ENCODE peak calls at places on chromosomes 7 and 10, in five cellular contexts. One of them, this sample, is unnamed.

GRCh38 chr10:101710064-101710695 is 15.2 kb upstream of the FBXW4 start:
- DNase-seq in NCI-H2171: no peak
- DNase-seq in Ammon's horn: no peak
- DNase-seq in Kasumi-1: peak; percentile 48
- DNase-seq in C1 segment of cervical spinal cord: no peak
- DNase-seq in this sample: no peak

GRCh38 chr7:30660331-30661255 is 21.7 kb downstream of the CRHR2 start:
- DNase-seq in NCI-H2171: peak; percentile 87
- DNase-seq in Ammon's horn: no peak
- DNase-seq in Kasumi-1: no peak
- DNase-seq in C1 segment of cervical spinal cord: no peak
- DNase-seq in this sample: peak; percentile 81

GRCh38 chr10:48649349-48649944 is 35.2 kb upstream of the WDFY4 start:
- DNase-seq in NCI-H2171: no peak
- DNase-seq in Ammon's horn: peak; percentile 69
- DNase-seq in Kasumi-1: no peak
- DNase-seq in C1 segment of cervical spinal cord: no peak
- DNase-seq in this sample: no peak

GRCh38 chr7:33876600-33877274 is 28.6 kb upstream of the BMPER start:
- DNase-seq in NCI-H2171: no peak
- DNase-seq in Ammon's horn: no peak
- DNase-seq in Kasumi-1: no peak
- DNase-seq in C1 segment of cervical spinal cord: no peak
- DNase-seq in this sample: no peak

GRCh38 chr7:1986366-1987083 is 246.2 kb downstream of the MAD1L1 start:
- DNase-seq in NCI-H2171: no peak
- DNase-seq in Ammon's horn: no peak
- DNase-seq in Kasumi-1: no peak
- DNase-seq in C1 segment of cervical spinal cord: no peak
- DNase-seq in this sample: no peak

GRCh38 chr7:133961724-133962123 is 165.4 kb upstream of the LRGUK start:
- DNase-seq in NCI-H2171: no peak
- DNase-seq in Ammon's horn: no peak
- DNase-seq in Kasumi-1: no peak
- DNase-seq in C1 segment of cervical spinal cord: no peak
- DNase-seq in this sample: no peak

GRCh38 chr10:127040756-127041155 is 135.5 kb downstream of the DOCK1 start:
- DNase-seq in NCI-H2171: no peak
- DNase-seq in Ammon's horn: no peak
- DNase-seq in Kasumi-1: no peak
- DNase-seq in C1 segment of cervical spinal cord: no peak
- DNase-seq in this sample: no peak

GRCh38 chr10:111221682-111222470 is 145.0 kb downstream of the ADRA2A start:
- DNase-seq in NCI-H2171: no peak
- DNase-seq in Ammon's horn: peak; percentile 30
- DNase-seq in Kasumi-1: no peak
- DNase-seq in C1 segment of cervical spinal cord: no peak
- DNase-seq in this sample: no peak

GRCh38 chr10:118017850-118018249 is 28.9 kb downstream of the RAB11FIP2 start:
- DNase-seq in NCI-H2171: no peak
- DNase-seq in Ammon's horn: no peak
- DNase-seq in Kasumi-1: no peak
- DNase-seq in C1 segment of cervical spinal cord: no peak
- DNase-seq in this sample: no peak

GRCh38 chr7:135744938-135745701 is 3.5 kb downstream of the FAM180A start:
- DNase-seq in NCI-H2171: no peak
- DNase-seq in Ammon's horn: no peak
- DNase-seq in Kasumi-1: no peak
- DNase-seq in C1 segment of cervical spinal cord: no peak
- DNase-seq in this sample: no peak

GRCh38 chr10:118916777-118917176 is 112.7 kb upstream of the NANOS1 start:
- DNase-seq in NCI-H2171: no peak
- DNase-seq in Ammon's horn: no peak
- DNase-seq in Kasumi-1: no peak
- DNase-seq in C1 segment of cervical spinal cord: no peak
- DNase-seq in this sample: no peak

GRCh38 chr7:124155400-124156022 is 122.6 kb upstream of the TMEM229A start:
- DNase-seq in NCI-H2171: peak; percentile 1
- DNase-seq in Ammon's horn: peak; percentile 51
- DNase-seq in Kasumi-1: peak; percentile 53
- DNase-seq in C1 segment of cervical spinal cord: no peak
- DNase-seq in this sample: peak; percentile 18

GRCh38 chr7:155007947-155008346 is 5.0 kb upstream of the PAXIP1 start:
- DNase-seq in NCI-H2171: no peak
- DNase-seq in Ammon's horn: peak; percentile 41
- DNase-seq in Kasumi-1: peak; percentile 57
- DNase-seq in C1 segment of cervical spinal cord: no peak
- DNase-seq in this sample: no peak

GRCh38 chr7:135414850-135415439 is 95.0 kb downstream of the CNOT4 start:
- DNase-seq in NCI-H2171: no peak
- DNase-seq in Ammon's horn: no peak
- DNase-seq in Kasumi-1: peak; percentile 55
- DNase-seq in C1 segment of cervical spinal cord: no peak
- DNase-seq in this sample: no peak

GRCh38 chr7:71511361-71511807 is 379.4 kb downstream of the GALNT17 start:
- DNase-seq in NCI-H2171: peak; percentile 12
- DNase-seq in Ammon's horn: no peak
- DNase-seq in Kasumi-1: no peak
- DNase-seq in C1 segment of cervical spinal cord: no peak
- DNase-seq in this sample: no peak

GRCh38 chr7:26512737-26513136 is 221.1 kb downstream of the SNX10 start:
- DNase-seq in NCI-H2171: no peak
- DNase-seq in Ammon's horn: no peak
- DNase-seq in Kasumi-1: no peak
- DNase-seq in C1 segment of cervical spinal cord: no peak
- DNase-seq in this sample: no peak

GRCh38 chr7:49643321-49643720 is 130.1 kb upstream of the VWC2 start:
- DNase-seq in NCI-H2171: no peak
- DNase-seq in Ammon's horn: peak; percentile 79
- DNase-seq in Kasumi-1: no peak
- DNase-seq in C1 segment of cervical spinal cord: peak; percentile 36
- DNase-seq in this sample: no peak

GRCh38 chr7:116213361-116214155 is 3.2 kb downstream of the TES start:
- DNase-seq in NCI-H2171: no peak
- DNase-seq in Ammon's horn: no peak
- DNase-seq in Kasumi-1: no peak
- DNase-seq in C1 segment of cervical spinal cord: no peak
- DNase-seq in this sample: no peak

GRCh38 chr7:47371317-47371716 is 210.6 kb downstream of the TNS3 start:
- DNase-seq in NCI-H2171: no peak
- DNase-seq in Ammon's horn: no peak
- DNase-seq in Kasumi-1: no peak
- DNase-seq in C1 segment of cervical spinal cord: no peak
- DNase-seq in this sample: no peak

GRCh38 chr7:44142028-44142427 is 896 bp upstream of the MYL7 start:
- DNase-seq in NCI-H2171: no peak
- DNase-seq in Ammon's horn: no peak
- DNase-seq in Kasumi-1: no peak
- DNase-seq in C1 segment of cervical spinal cord: no peak
- DNase-seq in this sample: no peak

GRCh38 chr7:115122388-115122787 is 200.5 kb downstream of the MDFIC start:
- DNase-seq in NCI-H2171: no peak
- DNase-seq in Ammon's horn: no peak
- DNase-seq in Kasumi-1: no peak
- DNase-seq in C1 segment of cervical spinal cord: no peak
- DNase-seq in this sample: no peak

GRCh38 chr10:90644165-90644564 is 213.7 kb downstream of the HTR7 start:
- DNase-seq in NCI-H2171: no peak
- DNase-seq in Ammon's horn: no peak
- DNase-seq in Kasumi-1: no peak
- DNase-seq in C1 segment of cervical spinal cord: no peak
- DNase-seq in this sample: no peak

GRCh38 chr10:86969421-86970041 is 1.2 kb downstream of the ADIRF start:
- DNase-seq in NCI-H2171: peak; percentile 36
- DNase-seq in Ammon's horn: no peak
- DNase-seq in Kasumi-1: no peak
- DNase-seq in C1 segment of cervical spinal cord: no peak
- DNase-seq in this sample: no peak

GRCh38 chr10:72460271-72460670 is 105.6 kb upstream of the DNAJB12 start:
- DNase-seq in NCI-H2171: no peak
- DNase-seq in Ammon's horn: no peak
- DNase-seq in Kasumi-1: no peak
- DNase-seq in C1 segment of cervical spinal cord: no peak
- DNase-seq in this sample: no peak

GRCh38 chr10:1643161-1643910 is 94.0 kb downstream of the ADARB2 start:
- DNase-seq in NCI-H2171: no peak
- DNase-seq in Ammon's horn: no peak
- DNase-seq in Kasumi-1: peak; percentile 43
- DNase-seq in C1 segment of cervical spinal cord: no peak
- DNase-seq in this sample: no peak

GRCh38 chr10:86371116-86371515 is 4.5 kb upstream of the GRID1 start:
- DNase-seq in NCI-H2171: no peak
- DNase-seq in Ammon's horn: no peak
- DNase-seq in Kasumi-1: no peak
- DNase-seq in C1 segment of cervical spinal cord: no peak
- DNase-seq in this sample: no peak

GRCh38 chr7:28573059-28573553 is 160.8 kb downstream of the CREB5 start:
- DNase-seq in NCI-H2171: peak; percentile 71
- DNase-seq in Ammon's horn: peak; percentile 12
- DNase-seq in Kasumi-1: no peak
- DNase-seq in C1 segment of cervical spinal cord: no peak
- DNase-seq in this sample: no peak

GRCh38 chr7:106329971-106330733 is 45.4 kb upstream of the NAMPT start:
- DNase-seq in NCI-H2171: no peak
- DNase-seq in Ammon's horn: peak; percentile 14
- DNase-seq in Kasumi-1: no peak
- DNase-seq in C1 segment of cervical spinal cord: no peak
- DNase-seq in this sample: no peak

GRCh38 chr10:24962998-24963397 is 10.6 kb upstream of the PRTFDC1 start:
- DNase-seq in NCI-H2171: no peak
- DNase-seq in Ammon's horn: no peak
- DNase-seq in Kasumi-1: no peak
- DNase-seq in C1 segment of cervical spinal cord: no peak
- DNase-seq in this sample: no peak

This sample was measured in NCI-H524 treated with DMSO at 0.1 percent for 48 hours.